ENCODE peak calls at places on chromosomes 5 and 9, in seven cellular contexts. R is HepG2, Y is K562, K is HCT116, N is H1, C is SK-N-SH, O is GM12878. E is an unnamed sample.

GRCh38 chr5:20556364-20556763 is 568.4 kb upstream of the CDH18 start:
- DNase-seq in R (no peak), Y (no peak), K (no peak), N (no peak), C (no peak), O (no peak), E (no peak)

GRCh38 chr9:114072181-114073140 is 5.6 kb downstream of the AMBP start:
- DNase-seq in R (no peak), Y (no peak), K (no peak), N (no peak), C (no peak), O (no peak), E (no peak)

GRCh38 chr5:1505506-1506241 is 18.1 kb downstream of the LPCAT1 start:
- DNase-seq in R (no peak), Y (no peak), K (no peak), N (no peak), C (no peak), O (no peak), E (no peak)

GRCh38 chr5:133825631-133826289 is 142.7 kb downstream of the C5orf15 start:
- DNase-seq in R (no peak), Y (no peak), K (no peak), N (no peak), C (peak), O (peak), E (no peak)

GRCh38 chr9:16825364-16825763 is 45.1 kb downstream of the BNC2 start:
- DNase-seq in R (no peak), Y (no peak), K (no peak), N (no peak), C (no peak), O (no peak), E (no peak)

GRCh38 chr9:69122086-69122390 is 52.0 kb upstream of the TJP2 start:
- DNase-seq in R (peak), Y (no peak), K (no peak), N (peak), C (peak), O (no peak), E (peak)

GRCh38 chr5:79436821-79437220 is 77.1 kb downstream of the HOMER1 start:
- DNase-seq in R (no peak), Y (no peak), K (no peak), N (no peak), C (no peak), O (no peak), E (no peak)

GRCh38 chr5:134462047-134462575 is 50.4 kb upstream of the CDKN2AIPNL start:
- DNase-seq in R (no peak), Y (no peak), K (no peak), N (no peak), C (no peak), O (no peak), E (no peak)

GRCh38 chr9:86718373-86718772 is 228.9 kb downstream of the GAS1 start:
- DNase-seq in R (no peak), Y (no peak), K (no peak), N (no peak), C (no peak), O (no peak), E (no peak)

GRCh38 chr5:157236423-157236822 is 29.5 kb upstream of the CYFIP2 start:
- DNase-seq in R (no peak), Y (no peak), K (no peak), N (no peak), C (no peak), O (no peak), E (no peak)

GRCh38 chr5:24539625-24540024 is 105.2 kb downstream of the CDH10 start:
- DNase-seq in R (no peak), Y (no peak), K (no peak), N (no peak), C (no peak), O (no peak), E (no peak)

GRCh38 chr5:146789712-146790660 is 88.6 kb downstream of the PPP2R2B start:
- DNase-seq in R (no peak), Y (no peak), K (no peak), N (no peak), C (no peak), O (no peak), E (no peak)

GRCh38 chr9:127694890-127695735 is 11.7 kb upstream of the CFAP157 start:
- DNase-seq in R (no peak), Y (no peak), K (no peak), N (no peak), C (no peak), O (no peak), E (no peak)

GRCh38 chr9:123959787-123960186 is 29.9 kb upstream of the DENND1A start:
- DNase-seq in R (no peak), Y (no peak), K (no peak), N (no peak), C (no peak), O (no peak), E (no peak)

GRCh38 chr5:54529565-54529964 is 12.0 kb downstream of the SNX18 start:
- DNase-seq in R (no peak), Y (no peak), K (no peak), N (no peak), C (no peak), O (no peak), E (no peak)
- TF ChIP-seq JUND in R (no peak), Y (no peak), K (no peak), N (no peak), C (no peak), O (no peak), E (no peak)

GRCh38 chr9:136059851-136060670 is 35.0 kb downstream of the NACC2 start:
- DNase-seq in R (no peak), Y (no peak), K (no peak), N (no peak), C (peak), O (no peak), E (no peak)
- TF ChIP-seq JUND in R (no peak), Y (no peak), K (no peak), N (no peak), C (no peak), O (no peak), E (no peak)

DNA sequence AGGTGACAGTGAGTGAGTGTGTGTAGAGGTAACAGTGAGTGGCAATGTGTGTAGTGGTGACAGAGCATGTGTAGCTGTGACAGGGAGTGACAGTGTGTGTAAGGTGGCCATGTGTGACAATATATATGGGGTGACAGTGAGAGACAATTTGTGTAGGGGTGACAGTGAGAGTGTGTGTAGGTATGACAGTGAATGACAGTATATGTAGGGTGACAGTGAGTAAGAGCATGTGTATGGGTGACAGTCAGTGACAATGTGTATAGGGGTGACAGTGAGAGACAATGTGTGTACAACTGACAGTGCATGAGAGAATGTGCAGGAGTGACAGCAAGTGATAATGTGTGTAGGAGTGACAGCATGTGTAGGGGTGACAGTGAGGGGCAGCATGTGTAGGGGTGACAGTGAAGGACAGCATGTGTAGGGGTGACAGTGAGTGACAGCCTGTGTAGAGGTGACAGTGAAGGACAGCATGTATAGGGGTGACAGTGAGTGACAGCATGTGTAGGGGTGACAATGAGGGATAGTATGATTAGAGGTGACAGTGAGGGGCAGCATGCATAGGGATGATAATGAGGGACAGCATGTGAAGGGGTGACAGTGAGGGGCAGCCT is 10.1 kb upstream of the GAPT start:
- DNase-seq in R (no peak), Y (no peak), K (no peak), N (no peak), C (no peak), O (no peak), E (no peak)
- TF ChIP-seq JUND in R (no peak), Y (no peak), K (no peak), N (no peak), C (no peak), O (no peak), E (no peak)

GRCh38 chr5:77946381-77947050 is 170.4 kb upstream of the TBCA start:
- DNase-seq in R (no peak), Y (no peak), K (no peak), N (no peak), C (peak), O (no peak), E (no peak)
- TF ChIP-seq JUND in R (no peak), Y (no peak), K (no peak), N (no peak), C (no peak), O (no peak), E (no peak)

GRCh38 chr9:13967493-13967892 is 346.4 kb downstream of the NFIB start:
- DNase-seq in R (no peak), Y (no peak), K (no peak), N (no peak), C (no peak), O (no peak), E (no peak)
- TF ChIP-seq JUND in R (no peak), Y (no peak), K (no peak), N (no peak), C (no peak), O (no peak), E (no peak)